ENCODE peak calls at places on chromosome 14, in six cellular contexts. Z, T, X, W, K and Q are unnamed samples.

GRCh38 chr14:93965287-93965821 is 11.0 kb downstream of the ASB2 start:
- DNase-seq in X (no peak), K (no peak), T (no peak), W (no peak), Z (no peak), Q (no peak)

GRCh38 chr14:106875503-106875902 is 1349.1 kb downstream of the TMEM121 start:
- DNase-seq in Z (no peak), K (peak), W (no peak), X (no peak), T (no peak), Q (no peak)

GRCh38 chr14:35446450-35446849 is 41.9 kb upstream of the NFKBIA start:
- DNase-seq in W (no peak), T (no peak), X (no peak), Z (no peak), K (no peak), Q (no peak)

GRCh38 chr14:61438860-61439765 is 117.7 kb downstream of the PRKCH start:
- DNase-seq in T (peak), X (peak), K (peak), W (peak), Z (peak), Q (peak)

GRCh38 chr14:93970967-93971634 is 5.3 kb downstream of the ASB2 start:
- DNase-seq in T (no peak), K (no peak), X (no peak), W (no peak), Z (no peak), Q (no peak)

GRCh38 chr14:29584992-29585391 is 342.7 kb downstream of the PRKD1 start:
- DNase-seq in T (no peak), W (peak), K (peak), X (peak), Z (peak), Q (peak)

GRCh38 chr14:90569201-90569600 is 172.4 kb downstream of the CALM1 start:
- DNase-seq in T (no peak), K (no peak), Z (no peak), W (no peak), X (no peak), Q (no peak)

GRCh38 chr14:72939630-72940029 is 13.4 kb downstream of the DCAF4 start:
- DNase-seq in W (no peak), X (no peak), T (no peak), K (no peak), Z (no peak), Q (no peak)